ENCODE peak calls at places on chromosomes 6 and 20, in five cellular contexts. Z, A, T, S and V are unnamed samples.

GRCh38 chr20:57061058-57061900 is 205.2 kb downstream of the BMP7 start:
- DNase-seq in Z (peak), A (no peak), T (no peak), S (no peak), V (no peak)

GRCh38 chr6:85112540-85112939 is 337.3 kb upstream of the NT5E start:
- DNase-seq in Z (no peak), A (no peak), T (no peak), S (no peak), V (no peak)

GRCh38 chr20:1299522-1299921 is 29.4 kb downstream of the SDCBP2 start:
- DNase-seq in Z (peak), A (no peak), T (no peak), S (no peak), V (no peak)

GRCh38 chr6:158037771-158038170 is 56.1 kb downstream of the SYNJ2 start:
- DNase-seq in Z (no peak), A (no peak), T (no peak), S (no peak), V (no peak)

GRCh38 chr20:37727247-37727956 is 33.6 kb downstream of the CTNNBL1 start:
- DNase-seq in Z (no peak), A (no peak), T (no peak), S (no peak), V (no peak)

GRCh38 chr6:22631101-22631500 is 61.7 kb downstream of the HDGFL1 start:
- DNase-seq in Z (no peak), A (no peak), T (no peak), S (no peak), V (no peak)

GRCh38 chr20:3195607-3196230 is 8.8 kb downstream of the DDRGK1 start:
- DNase-seq in Z (no peak), A (no peak), T (no peak), S (no peak), V (no peak)

GRCh38 chr6:142624978-142625715 is 319.8 kb downstream of the HIVEP2 start:
- DNase-seq in Z (no peak), A (no peak), T (no peak), S (no peak), V (no peak)

GRCh38 chr6:168415149-168415992 is 25.6 kb upstream of the SMOC2 start:
- DNase-seq in Z (no peak), A (no peak), T (no peak), S (no peak), V (no peak)

GRCh38 chr6:118894425-118895240 is 681 bp downstream of the ASF1A start:
- DNase-seq in Z (peak), A (peak), T (no peak), S (peak), V (no peak)